ENCODE peak calls at places on chromosomes 5 and 9, in four cellular contexts. One of them, this sample, is unnamed.

GRCh38 chr9:127045148-127045547 is 77.3 kb downstream of the ANGPTL2 start:
- DNase-seq in fibroblast of mammary gland: no peak
- DNase-seq in psoas muscle: no peak
- DNase-seq in K562: no peak
- DNase-seq in this sample: no peak

GRCh38 chr5:151417712-151418111 is 29.7 kb upstream of the SLC36A1 start:
- DNase-seq in fibroblast of mammary gland: no peak
- DNase-seq in psoas muscle: no peak
- DNase-seq in K562: no peak
- DNase-seq in this sample: no peak

GRCh38 chr9:15192856-15193255 is 114.2 kb downstream of the TTC39B start:
- DNase-seq in fibroblast of mammary gland: no peak
- DNase-seq in psoas muscle: no peak
- DNase-seq in K562: no peak
- DNase-seq in this sample: no peak

GRCh38 chr9:29044959-29045358 is 1471.7 kb upstream of the C9orf72 start:
- DNase-seq in fibroblast of mammary gland: peak
- DNase-seq in psoas muscle: no peak
- DNase-seq in K562: no peak
- DNase-seq in this sample: no peak

GRCh38 chr5:91162534-91163381 is 220.4 kb downstream of the ARRDC3 start:
- DNase-seq in fibroblast of mammary gland: peak
- DNase-seq in psoas muscle: no peak
- DNase-seq in K562: no peak
- DNase-seq in this sample: peak

GRCh38 chr5:9977070-9977469 is 272.6 kb downstream of the ATPSCKMT start:
- DNase-seq in fibroblast of mammary gland: no peak
- DNase-seq in psoas muscle: no peak
- DNase-seq in K562: no peak
- DNase-seq in this sample: no peak

GRCh38 chr9:116476935-116477381 is 210.1 kb upstream of the TRIM32 start:
- DNase-seq in fibroblast of mammary gland: no peak
- DNase-seq in psoas muscle: peak
- DNase-seq in K562: no peak
- DNase-seq in this sample: no peak

GRCh38 chr5:169804861-169805260 is 167.8 kb downstream of the DOCK2 start:
- DNase-seq in fibroblast of mammary gland: peak
- DNase-seq in psoas muscle: no peak
- DNase-seq in K562: no peak
- DNase-seq in this sample: peak

GRCh38 chr5:55391707-55392106 is 83.9 kb downstream of the MTREX start:
- DNase-seq in fibroblast of mammary gland: no peak
- DNase-seq in psoas muscle: no peak
- DNase-seq in K562: no peak
- DNase-seq in this sample: no peak

GRCh38 chr5:172806897-172807672 is 27.0 kb upstream of the ERGIC1 start:
- DNase-seq in fibroblast of mammary gland: peak
- DNase-seq in psoas muscle: peak
- DNase-seq in K562: peak
- DNase-seq in this sample: peak

GRCh38 chr5:107123014-107123413 is 547.7 kb downstream of the EFNA5 start:
- DNase-seq in fibroblast of mammary gland: no peak
- DNase-seq in psoas muscle: no peak
- DNase-seq in K562: no peak
- DNase-seq in this sample: no peak

GRCh38 chr5:126456217-126456616 is 33.0 kb downstream of the GRAMD2B start:
- DNase-seq in fibroblast of mammary gland: no peak
- DNase-seq in psoas muscle: no peak
- DNase-seq in K562: no peak
- DNase-seq in this sample: no peak

GRCh38 chr9:136903041-136903554 is 16.8 kb downstream of the TRAF2 start:
- DNase-seq in fibroblast of mammary gland: peak
- DNase-seq in psoas muscle: no peak
- DNase-seq in K562: no peak
- DNase-seq in this sample: peak

GRCh38 chr9:120477534-120478001 is 102.4 kb downstream of the CDK5RAP2 start:
- DNase-seq in fibroblast of mammary gland: peak
- DNase-seq in psoas muscle: peak
- DNase-seq in K562: peak
- DNase-seq in this sample: peak

GRCh38 chr9:105881654-105882349 is 187.5 kb downstream of the TMEM38B start:
- DNase-seq in fibroblast of mammary gland: peak
- DNase-seq in psoas muscle: peak
- DNase-seq in K562: peak
- DNase-seq in this sample: peak

GRCh38 chr5:152632380-152632779 is 227.3 kb upstream of the NMUR2 start:
- DNase-seq in fibroblast of mammary gland: no peak
- DNase-seq in psoas muscle: no peak
- DNase-seq in K562: no peak
- DNase-seq in this sample: no peak

GRCh38 chr5:147544556-147544955 is 34.7 kb upstream of the DPYSL3 start:
- DNase-seq in fibroblast of mammary gland: no peak
- DNase-seq in psoas muscle: no peak
- DNase-seq in K562: no peak
- DNase-seq in this sample: no peak

GRCh38 chr5:126973193-126973592 is 57.2 kb downstream of the MARCHF3 start:
- DNase-seq in fibroblast of mammary gland: no peak
- DNase-seq in psoas muscle: no peak
- DNase-seq in K562: no peak
- DNase-seq in this sample: no peak

GRCh38 chr5:135593886-135594285 is 15.1 kb upstream of the CXCL14 start:
- DNase-seq in fibroblast of mammary gland: no peak
- DNase-seq in psoas muscle: no peak
- DNase-seq in K562: no peak
- DNase-seq in this sample: no peak

DNA sequence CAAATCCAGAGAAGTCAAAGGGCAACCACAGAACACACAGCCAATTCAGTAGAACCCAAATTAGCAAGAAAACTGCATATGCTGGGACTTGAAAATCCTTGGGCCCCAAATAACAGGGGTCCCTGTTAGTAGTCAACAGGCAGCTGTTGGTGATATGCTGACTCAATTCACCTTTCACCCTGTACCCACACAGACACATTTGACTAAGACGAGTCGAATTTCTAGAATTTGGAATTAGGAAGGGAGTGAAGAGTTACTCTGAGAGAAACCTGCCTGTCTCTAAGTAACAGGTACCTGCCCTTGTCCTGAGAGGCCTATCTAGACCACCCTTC is 817 bp upstream of the VCP start:
- DNase-seq in fibroblast of mammary gland: peak
- DNase-seq in psoas muscle: no peak
- DNase-seq in K562: no peak
- DNase-seq in this sample: no peak
- H3K4me3 ChIP-seq in fibroblast of mammary gland: no peak
- H3K4me3 ChIP-seq in psoas muscle: peak
- H3K4me3 ChIP-seq in K562: no peak
- H3K4me3 ChIP-seq in this sample: no peak

DNA sequence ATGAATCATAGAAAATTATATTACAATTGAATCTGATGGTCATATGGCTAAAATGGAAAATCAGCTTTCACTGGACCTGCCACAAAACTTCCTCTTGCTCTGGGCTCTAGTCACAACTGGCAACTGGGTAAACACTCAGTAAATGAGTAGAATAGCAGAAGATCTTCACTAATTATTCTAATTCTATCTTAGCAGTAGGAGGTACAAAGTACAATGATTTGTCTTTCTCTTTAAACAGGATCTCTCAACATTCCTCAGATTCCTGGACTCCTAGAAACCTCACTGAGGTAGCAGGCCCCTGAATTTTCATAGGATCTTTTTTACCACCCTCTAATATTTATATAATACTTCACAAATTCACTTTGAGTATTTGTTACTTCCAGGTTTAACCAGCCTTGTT is 239.9 kb upstream of the SMARCA2 start:
- DNase-seq in fibroblast of mammary gland: no peak
- DNase-seq in psoas muscle: no peak
- DNase-seq in K562: no peak
- DNase-seq in this sample: no peak
- H3K4me3 ChIP-seq in fibroblast of mammary gland: no peak
- H3K4me3 ChIP-seq in psoas muscle: no peak
- H3K4me3 ChIP-seq in K562: no peak
- H3K4me3 ChIP-seq in this sample: no peak

GRCh38 chr9:138118601-138119071 is 241.1 kb downstream of the CACNA1B start:
- DNase-seq in fibroblast of mammary gland: no peak
- DNase-seq in psoas muscle: no peak
- DNase-seq in K562: no peak
- DNase-seq in this sample: no peak
- H3K4me3 ChIP-seq in fibroblast of mammary gland: no peak
- H3K4me3 ChIP-seq in psoas muscle: no peak
- H3K4me3 ChIP-seq in K562: no peak
- H3K4me3 ChIP-seq in this sample: no peak

GRCh38 chr5:1438871-1439270 is 6.4 kb downstream of the SLC6A3 start:
- DNase-seq in fibroblast of mammary gland: no peak
- DNase-seq in psoas muscle: no peak
- DNase-seq in K562: no peak
- DNase-seq in this sample: no peak

GRCh38 chr5:1440098-1440493 is 5.1 kb downstream of the SLC6A3 start:
- DNase-seq in fibroblast of mammary gland: no peak
- DNase-seq in psoas muscle: no peak
- DNase-seq in K562: no peak
- DNase-seq in this sample: no peak

GRCh38 chr5:1437876-1438559 is 7.2 kb downstream of the SLC6A3 start:
- DNase-seq in fibroblast of mammary gland: no peak
- DNase-seq in psoas muscle: no peak
- DNase-seq in K562: no peak
- DNase-seq in this sample: no peak

GRCh38 chr5:1441166-1441865 is 3.9 kb downstream of the SLC6A3 start:
- DNase-seq in fibroblast of mammary gland: no peak
- DNase-seq in psoas muscle: no peak
- DNase-seq in K562: no peak
- DNase-seq in this sample: no peak

DNA sequence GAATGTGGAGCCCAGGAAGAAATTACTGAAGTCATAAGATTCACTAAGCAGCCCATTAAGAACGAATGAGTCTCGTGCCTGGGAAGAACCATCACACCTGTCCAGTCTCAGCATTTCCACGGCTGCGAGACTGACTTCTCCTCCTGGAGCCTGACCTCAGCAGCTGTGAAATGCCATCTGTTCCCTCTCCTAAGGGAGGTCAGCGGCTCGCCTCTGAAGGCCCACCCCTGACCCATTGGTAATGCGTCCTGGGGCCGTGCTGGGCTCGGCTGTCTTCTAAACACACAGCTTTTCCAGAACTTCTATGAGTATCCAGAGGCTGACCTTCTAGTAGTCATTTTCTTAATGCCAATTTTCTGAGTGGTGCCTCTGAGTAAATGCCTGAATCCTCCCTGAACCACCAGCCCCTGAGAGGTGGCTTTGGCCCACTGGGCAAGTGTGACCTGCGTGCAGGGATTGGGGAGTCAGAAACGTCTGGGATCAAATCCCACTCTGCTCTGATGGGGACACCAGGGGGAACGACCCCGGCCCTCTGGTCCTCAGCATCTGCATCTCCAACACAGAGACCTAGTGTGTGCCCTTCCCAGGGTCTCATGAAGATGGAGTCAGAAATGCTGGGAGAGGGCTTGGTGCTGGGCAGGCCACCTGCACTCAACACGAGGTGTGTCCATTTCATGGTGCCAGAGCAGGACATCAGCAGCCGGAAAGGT is 5.7 kb downstream of the SLC6A3 start:
- DNase-seq in fibroblast of mammary gland: no peak
- DNase-seq in psoas muscle: no peak
- DNase-seq in K562: no peak
- DNase-seq in this sample: no peak
- H3K4me3 ChIP-seq in fibroblast of mammary gland: no peak
- H3K4me3 ChIP-seq in psoas muscle: no peak
- H3K4me3 ChIP-seq in K562: no peak
- H3K4me3 ChIP-seq in this sample: no peak

GRCh38 chr5:157668356-157668755 is 3.0 kb upstream of the C5orf52 start:
- DNase-seq in fibroblast of mammary gland: no peak
- DNase-seq in psoas muscle: no peak
- DNase-seq in K562: no peak
- DNase-seq in this sample: no peak

GRCh38 chr5:157672976-157673375 is 1.6 kb downstream of the C5orf52 start:
- DNase-seq in fibroblast of mammary gland: no peak
- DNase-seq in psoas muscle: no peak
- DNase-seq in K562: no peak
- DNase-seq in this sample: no peak

GRCh38 chr5:157669701-157670097 is 1.6 kb upstream of the C5orf52 start:
- DNase-seq in fibroblast of mammary gland: no peak
- DNase-seq in psoas muscle: no peak
- DNase-seq in K562: no peak
- DNase-seq in this sample: no peak

GRCh38 chr5:157670662-157671591 is at the start of gene C5orf52:
- DNase-seq in fibroblast of mammary gland: peak
- DNase-seq in psoas muscle: no peak
- DNase-seq in K562: no peak
- DNase-seq in this sample: peak

DNA sequence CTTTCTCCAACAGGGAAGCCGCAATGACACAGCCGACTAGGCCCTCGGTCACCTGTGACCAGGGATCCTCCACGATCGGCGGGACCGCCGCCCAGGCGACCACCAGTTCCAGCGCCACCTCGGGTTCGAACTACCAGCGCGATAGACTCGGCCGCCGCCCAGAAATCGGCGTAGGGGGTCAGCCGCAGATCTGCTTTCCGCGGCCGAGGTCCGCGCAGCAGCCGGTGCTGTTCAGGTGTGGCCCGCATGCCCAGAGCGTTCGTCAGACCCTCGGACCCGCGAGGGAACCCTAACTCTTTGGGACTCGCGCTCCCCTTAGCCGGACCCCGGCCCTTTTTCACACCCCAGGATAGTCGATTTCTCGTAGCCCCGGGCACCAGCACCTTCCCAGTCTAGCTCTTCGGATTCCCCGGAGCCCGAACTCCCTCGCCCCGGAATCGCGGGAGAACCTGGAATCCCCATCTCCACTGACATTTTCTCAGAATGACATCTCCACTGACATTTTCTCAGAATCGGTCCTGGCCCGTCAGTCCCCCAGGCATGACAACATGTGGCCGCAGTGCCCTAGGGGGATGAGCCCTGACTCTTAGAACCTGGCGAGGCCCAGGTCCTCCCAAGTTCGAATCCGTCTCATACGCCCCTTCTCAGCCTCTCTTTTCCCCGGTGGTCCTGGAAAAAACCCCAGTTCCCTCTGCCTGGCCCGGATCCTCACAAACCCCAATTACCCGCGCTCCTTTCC is 428 bp downstream of the C5orf52 start:
- DNase-seq in fibroblast of mammary gland: no peak
- DNase-seq in psoas muscle: peak
- DNase-seq in K562: no peak
- DNase-seq in this sample: no peak
- H3K4me3 ChIP-seq in fibroblast of mammary gland: peak
- H3K4me3 ChIP-seq in psoas muscle: peak
- H3K4me3 ChIP-seq in K562: no peak
- H3K4me3 ChIP-seq in this sample: peak

GRCh38 chr5:115961413-115962238 is 649 bp upstream of the LVRN start:
- DNase-seq in fibroblast of mammary gland: no peak
- DNase-seq in psoas muscle: peak
- DNase-seq in K562: no peak
- DNase-seq in this sample: no peak
- H3K4me3 ChIP-seq in fibroblast of mammary gland: peak
- H3K4me3 ChIP-seq in psoas muscle: peak
- H3K4me3 ChIP-seq in K562: no peak
- H3K4me3 ChIP-seq in this sample: peak

GRCh38 chr5:79190235-79190529 is 45.7 kb upstream of the JMY start:
- DNase-seq in fibroblast of mammary gland: no peak
- DNase-seq in psoas muscle: no peak
- DNase-seq in K562: no peak
- DNase-seq in this sample: no peak
- H3K4me3 ChIP-seq in fibroblast of mammary gland: no peak
- H3K4me3 ChIP-seq in psoas muscle: no peak
- H3K4me3 ChIP-seq in K562: no peak
- H3K4me3 ChIP-seq in this sample: no peak

This sample was measured in brain microvascular endothelial cell.